ENCODE peak calls at places on chromosome 4, in eight cellular contexts. L is cardiac muscle cell, W is body of pancreas, I is HFFc6, R is fibroblast of the aortic adventitia, D is uterus, B is IMR-90, A is suprapubic skin. Y is an unnamed sample.

GRCh38 chr4:173362666-173363065 is 8.1 kb upstream of the SAP30 start:
- DNase-seq in L (no peak), W (peak; percentile 26), I (no peak), R (no peak), D (no peak), B (no peak), A (no peak), Y (no peak)

GRCh38 chr4:48311896-48312295 is 29.4 kb upstream of the SLAIN2 start:
- DNase-seq in L (peak; percentile 7), W (no peak), I (no peak), R (no peak), D (no peak), B (peak; percentile 16), A (no peak), Y (no peak)

GRCh38 chr4:138686078-138686477 is 329.5 kb upstream of the NOCT start:
- DNase-seq in L (no peak), W (no peak), I (no peak), R (no peak), D (no peak), B (no peak), A (no peak), Y (no peak)

GRCh38 chr4:25843340-25844097 is 19.3 kb downstream of the SEL1L3 start:
- DNase-seq in L (no peak), W (no peak), I (no peak), R (peak; percentile 50), D (no peak), B (no peak), A (no peak), Y (no peak)

GRCh38 chr4:122117743-122118142 is 34.4 kb upstream of the BLTP1 start:
- DNase-seq in L (peak; percentile 2), W (no peak), I (no peak), R (peak; percentile 55), D (no peak), B (peak; percentile 32), A (no peak), Y (no peak)

GRCh38 chr4:182644326-182645050 is 272.7 kb downstream of the DCTD start:
- DNase-seq in L (no peak), W (no peak), I (peak; percentile 55), R (peak; percentile 47), D (no peak), B (peak; percentile 80), A (no peak), Y (no peak)

GRCh38 chr4:113840850-113841249 is 79.3 kb upstream of the CAMK2D start:
- DNase-seq in L (peak; percentile 36), W (no peak), I (peak; percentile 4), R (no peak), D (no peak), B (peak; percentile 54), A (no peak), Y (no peak)

GRCh38 chr4:183449193-183449888 is 4.9 kb downstream of the CDKN2AIP start:
- DNase-seq in L (peak; percentile 83), W (no peak), I (peak; percentile 96), R (peak; percentile 51), D (no peak), B (peak; percentile 94), A (no peak), Y (no peak)

GRCh38 chr4:74583757-74584156 is 138.8 kb downstream of the AREG start:
- DNase-seq in L (peak; percentile 22), W (no peak), I (no peak), R (peak; percentile 32), D (no peak), B (peak; percentile 4), A (no peak), Y (no peak)

GRCh38 chr4:73311428-73311827 is 52.8 kb upstream of the ANKRD17 start:
- DNase-seq in L (peak; percentile 56), W (no peak), I (peak; percentile 62), R (peak; percentile 64), D (no peak), B (peak; percentile 77), A (no peak), Y (no peak)

GRCh38 chr4:19386786-19387185 is 864.9 kb upstream of the SLIT2 start:
- DNase-seq in L (no peak), W (no peak), I (peak; percentile 37), R (no peak), D (no peak), B (no peak), A (no peak), Y (no peak)

GRCh38 chr4:139453041-139453370 is 915 bp upstream of the RAB33B start:
- DNase-seq in L (no peak), W (peak; percentile 67), I (peak; percentile 68), R (no peak), D (no peak), B (no peak), A (no peak), Y (no peak)

GRCh38 chr4:105840426-105841174 is 54.7 kb upstream of the NPNT start:
- DNase-seq in L (no peak), W (no peak), I (no peak), R (no peak), D (no peak), B (no peak), A (no peak), Y (no peak)

GRCh38 chr4:110516106-110516922 is 40.4 kb downstream of the ENPEP start:
- DNase-seq in L (peak; percentile 75), W (peak; percentile 87), I (peak; percentile 58), R (peak; percentile 78), D (peak; percentile 57), B (peak; percentile 51), A (no peak), Y (no peak)

GRCh38 chr4:12507868-12508481 is 976.2 kb downstream of the RAB28 start:
- DNase-seq in L (no peak), W (no peak), I (no peak), R (no peak), D (no peak), B (no peak), A (no peak), Y (no peak)

GRCh38 chr4:159516556-159516955 is 413.7 kb downstream of the RAPGEF2 start:
- DNase-seq in L (peak; percentile 14), W (no peak), I (peak; percentile 26), R (peak; percentile 60), D (no peak), B (peak; percentile 25), A (no peak), Y (no peak)

GRCh38 chr4:152990471-152991131 is 54.5 kb downstream of the FHDC1 start:
- DNase-seq in L (no peak), W (no peak), I (no peak), R (no peak), D (no peak), B (no peak), A (no peak), Y (no peak)

GRCh38 chr4:39587881-39588280 is 50.8 kb downstream of the SMIM14 start:
- DNase-seq in L (peak; percentile 39), W (no peak), I (peak; percentile 65), R (peak; percentile 65), D (no peak), B (peak; percentile 90), A (no peak), Y (peak; percentile 11)

GRCh38 chr4:89298160-89298559 is 9.4 kb downstream of the GPRIN3 start:
- DNase-seq in L (no peak), W (no peak), I (no peak), R (no peak), D (no peak), B (no peak), A (no peak), Y (no peak)

GRCh38 chr4:121951570-121952110 is at the start of gene TRPC3:
- DNase-seq in L (peak; percentile 23), W (no peak), I (no peak), R (no peak), D (no peak), B (peak; percentile 25), A (peak; percentile 77), Y (peak; percentile 83)

GRCh38 chr4:2318476-2318875 is 56.6 kb upstream of the MXD4 start:
- DNase-seq in L (no peak), W (no peak), I (no peak), R (no peak), D (no peak), B (no peak), A (peak; percentile 44), Y (peak; percentile 78)

GRCh38 chr4:139606600-139607301 is 50.7 kb upstream of the SETD7 start:
- DNase-seq in L (peak; percentile 49), W (no peak), I (peak; percentile 74), R (peak; percentile 74), D (no peak), B (peak; percentile 70), A (no peak), Y (no peak)

GRCh38 chr4:53321151-53321987 is 44.5 kb downstream of the SCFD2 start:
- DNase-seq in L (peak; percentile 78), W (no peak), I (peak; percentile 96), R (peak; percentile 88), D (no peak), B (peak; percentile 86), A (no peak), Y (no peak)

GRCh38 chr4:21869978-21870745 is 78.4 kb downstream of the KCNIP4 start:
- DNase-seq in L (no peak), W (no peak), I (no peak), R (no peak), D (no peak), B (no peak), A (no peak), Y (no peak)

GRCh38 chr4:54120517-54120916 is 20.6 kb downstream of the GSX2 start:
- DNase-seq in L (no peak), W (no peak), I (no peak), R (no peak), D (no peak), B (no peak), A (no peak), Y (no peak)

DNA sequence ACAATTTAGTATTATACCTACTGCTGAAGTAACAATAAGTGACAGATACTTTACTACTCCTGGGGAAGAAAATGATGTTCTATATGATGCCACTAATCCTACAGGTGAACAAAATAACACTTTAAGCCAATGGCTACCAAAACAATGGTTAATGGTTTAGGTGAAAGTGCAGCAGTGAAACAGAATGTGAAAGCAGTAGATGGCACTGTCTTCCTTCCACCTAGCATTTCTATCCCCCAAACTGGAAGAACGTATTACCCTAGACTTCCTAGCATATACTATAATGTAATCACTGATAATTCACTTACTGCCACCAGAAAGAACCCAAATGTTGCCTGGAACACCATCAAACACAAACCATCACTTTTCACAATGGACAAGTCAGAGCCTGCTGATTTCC is 18.9 kb upstream of the CABS1 start:
- DNase-seq in L (no peak), W (no peak), I (no peak), R (no peak), D (no peak), B (no peak), A (no peak), Y (no peak)
- TF ChIP-seq CTCF in L (no peak), W (no peak), I (no peak), R (no peak), D (no peak), B (no peak), A (no peak), Y (peak; percentile 23)

GRCh38 chr4:168942985-168943384 is 67.1 kb downstream of the CBR4 start:
- DNase-seq in L (no peak), W (no peak), I (peak; percentile 2), R (no peak), D (no peak), B (no peak), A (no peak), Y (no peak)
- TF ChIP-seq CTCF in L (peak; percentile 40), W (no peak), I (peak; percentile 80), R (peak; percentile 52), D (no peak), B (peak; percentile 44), A (no peak), Y (peak; percentile 39)

GRCh38 chr4:117447925-117448324 is 362.5 kb upstream of the TRAM1L1 start:
- DNase-seq in L (no peak), W (no peak), I (no peak), R (no peak), D (no peak), B (no peak), A (no peak), Y (no peak)
- TF ChIP-seq CTCF in L (no peak), W (no peak), I (peak; percentile 33), R (no peak), D (no peak), B (no peak), A (no peak), Y (no peak)

GRCh38 chr4:7067523-7068278 is at the start of gene GRPEL1:
- DNase-seq in L (peak; percentile 99), W (peak; percentile 100), I (peak; percentile 99), R (peak; percentile 99), D (peak; percentile 100), B (peak; percentile 99), A (peak; percentile 84), Y (peak; percentile 100)
- TF ChIP-seq CTCF in L (no peak), W (no peak), I (no peak), R (no peak), D (no peak), B (no peak), A (no peak), Y (no peak)